ENCODE peak calls at places on chromosomes 1 and 21, in ten cellular contexts. One of them, this sample, is unnamed.

GRCh38 chr1:55775007-55775406 is 559.8 kb upstream of the USP24 start:
- DNase-seq in GM23248: no peak
- DNase-seq in activated T-helper 1 cell treated with Interleukin-2 at 50 U/mL for 16 hours: no peak
- DNase-seq in fibroblast of the conjunctiva: peak
- DNase-seq in upper lobe of right lung: no peak
- DNase-seq in stimulated activated CD4-positive, alpha-beta T cell treated with anti-CD3 and anti-CD28 coated beads, Interleukin-4, amount 100 ng/mL, for 4 hours: no peak
- DNase-seq in EH: no peak
- DNase-seq in glutamatergic neuron: no peak
- DNase-seq in CD8-positive, alpha-beta T cell: no peak
- DNase-seq in right lobe of liver: no peak
- DNase-seq in this sample: no peak

GRCh38 chr1:46187106-46187869 is 10.9 kb downstream of the POMGNT1 start:
- DNase-seq in upper lobe of right lung: no peak
- DNase-seq in glutamatergic neuron: no peak
- DNase-seq in CD8-positive, alpha-beta T cell: no peak
- DNase-seq in stimulated activated CD4-positive, alpha-beta T cell treated with anti-CD3 and anti-CD28 coated beads, Interleukin-4, amount 100 ng/mL, for 4 hours: no peak
- DNase-seq in GM23248: no peak
- DNase-seq in right lobe of liver: no peak
- DNase-seq in EH: no peak
- DNase-seq in activated T-helper 1 cell treated with Interleukin-2 at 50 U/mL for 16 hours: no peak
- DNase-seq in fibroblast of the conjunctiva: no peak
- DNase-seq in this sample: no peak

GRCh38 chr1:104932030-104932915 is 1182.6 kb downstream of the AMY1C start:
- DNase-seq in GM23248: no peak
- DNase-seq in right lobe of liver: no peak
- DNase-seq in stimulated activated CD4-positive, alpha-beta T cell treated with anti-CD3 and anti-CD28 coated beads, Interleukin-4, amount 100 ng/mL, for 4 hours: no peak
- DNase-seq in glutamatergic neuron: no peak
- DNase-seq in activated T-helper 1 cell treated with Interleukin-2 at 50 U/mL for 16 hours: no peak
- DNase-seq in CD8-positive, alpha-beta T cell: no peak
- DNase-seq in EH: no peak
- DNase-seq in upper lobe of right lung: no peak
- DNase-seq in fibroblast of the conjunctiva: no peak
- DNase-seq in this sample: no peak

GRCh38 chr1:162193201-162193600 is 123.7 kb downstream of the NOS1AP start:
- DNase-seq in upper lobe of right lung: no peak
- DNase-seq in fibroblast of the conjunctiva: no peak
- DNase-seq in EH: no peak
- DNase-seq in activated T-helper 1 cell treated with Interleukin-2 at 50 U/mL for 16 hours: no peak
- DNase-seq in stimulated activated CD4-positive, alpha-beta T cell treated with anti-CD3 and anti-CD28 coated beads, Interleukin-4, amount 100 ng/mL, for 4 hours: no peak
- DNase-seq in GM23248: no peak
- DNase-seq in right lobe of liver: no peak
- DNase-seq in CD8-positive, alpha-beta T cell: no peak
- DNase-seq in glutamatergic neuron: no peak
- DNase-seq in this sample: no peak

GRCh38 chr1:150596095-150596892 is 16.9 kb upstream of the MCL1 start:
- DNase-seq in stimulated activated CD4-positive, alpha-beta T cell treated with anti-CD3 and anti-CD28 coated beads, Interleukin-4, amount 100 ng/mL, for 4 hours: no peak
- DNase-seq in activated T-helper 1 cell treated with Interleukin-2 at 50 U/mL for 16 hours: no peak
- DNase-seq in CD8-positive, alpha-beta T cell: no peak
- DNase-seq in right lobe of liver: no peak
- DNase-seq in upper lobe of right lung: no peak
- DNase-seq in EH: peak
- DNase-seq in GM23248: peak
- DNase-seq in glutamatergic neuron: no peak
- DNase-seq in fibroblast of the conjunctiva: no peak
- DNase-seq in this sample: no peak

GRCh38 chr1:200971428-200971903 is 52.0 kb downstream of the KIF21B start:
- DNase-seq in right lobe of liver: no peak
- DNase-seq in GM23248: no peak
- DNase-seq in EH: no peak
- DNase-seq in activated T-helper 1 cell treated with Interleukin-2 at 50 U/mL for 16 hours: no peak
- DNase-seq in stimulated activated CD4-positive, alpha-beta T cell treated with anti-CD3 and anti-CD28 coated beads, Interleukin-4, amount 100 ng/mL, for 4 hours: no peak
- DNase-seq in CD8-positive, alpha-beta T cell: no peak
- DNase-seq in upper lobe of right lung: no peak
- DNase-seq in glutamatergic neuron: no peak
- DNase-seq in fibroblast of the conjunctiva: no peak
- DNase-seq in this sample: no peak

GRCh38 chr1:33222381-33222780 is 33.9 kb upstream of the ZNF362 start:
- DNase-seq in right lobe of liver: no peak
- DNase-seq in EH: peak
- DNase-seq in upper lobe of right lung: no peak
- DNase-seq in glutamatergic neuron: no peak
- DNase-seq in activated T-helper 1 cell treated with Interleukin-2 at 50 U/mL for 16 hours: no peak
- DNase-seq in fibroblast of the conjunctiva: no peak
- DNase-seq in CD8-positive, alpha-beta T cell: no peak
- DNase-seq in GM23248: peak
- DNase-seq in stimulated activated CD4-positive, alpha-beta T cell treated with anti-CD3 and anti-CD28 coated beads, Interleukin-4, amount 100 ng/mL, for 4 hours: no peak
- DNase-seq in this sample: no peak

GRCh38 chr1:38055398-38055797 is 8.8 kb upstream of the POU3F1 start:
- DNase-seq in activated T-helper 1 cell treated with Interleukin-2 at 50 U/mL for 16 hours: no peak
- DNase-seq in upper lobe of right lung: no peak
- DNase-seq in GM23248: no peak
- DNase-seq in CD8-positive, alpha-beta T cell: no peak
- DNase-seq in EH: peak
- DNase-seq in stimulated activated CD4-positive, alpha-beta T cell treated with anti-CD3 and anti-CD28 coated beads, Interleukin-4, amount 100 ng/mL, for 4 hours: no peak
- DNase-seq in fibroblast of the conjunctiva: no peak
- DNase-seq in right lobe of liver: no peak
- DNase-seq in glutamatergic neuron: no peak
- DNase-seq in this sample: no peak

GRCh38 chr1:90710579-90711536 is 6.2 kb downstream of the BARHL2 start:
- DNase-seq in upper lobe of right lung: no peak
- DNase-seq in EH: no peak
- DNase-seq in fibroblast of the conjunctiva: no peak
- DNase-seq in right lobe of liver: no peak
- DNase-seq in activated T-helper 1 cell treated with Interleukin-2 at 50 U/mL for 16 hours: no peak
- DNase-seq in glutamatergic neuron: peak
- DNase-seq in CD8-positive, alpha-beta T cell: no peak
- DNase-seq in GM23248: no peak
- DNase-seq in stimulated activated CD4-positive, alpha-beta T cell treated with anti-CD3 and anti-CD28 coated beads, Interleukin-4, amount 100 ng/mL, for 4 hours: no peak
- DNase-seq in this sample: no peak

GRCh38 chr1:39625462-39626273 is 13.8 kb downstream of the HEYL start:
- DNase-seq in right lobe of liver: no peak
- DNase-seq in fibroblast of the conjunctiva: no peak
- DNase-seq in stimulated activated CD4-positive, alpha-beta T cell treated with anti-CD3 and anti-CD28 coated beads, Interleukin-4, amount 100 ng/mL, for 4 hours: no peak
- DNase-seq in CD8-positive, alpha-beta T cell: no peak
- DNase-seq in GM23248: peak
- DNase-seq in activated T-helper 1 cell treated with Interleukin-2 at 50 U/mL for 16 hours: no peak
- DNase-seq in upper lobe of right lung: peak
- DNase-seq in EH: peak
- DNase-seq in glutamatergic neuron: peak
- DNase-seq in this sample: peak

GRCh38 chr1:202184750-202185460 is 8.7 kb upstream of the LGR6 start:
- DNase-seq in upper lobe of right lung: peak
- DNase-seq in glutamatergic neuron: peak
- DNase-seq in stimulated activated CD4-positive, alpha-beta T cell treated with anti-CD3 and anti-CD28 coated beads, Interleukin-4, amount 100 ng/mL, for 4 hours: peak
- DNase-seq in right lobe of liver: peak
- DNase-seq in fibroblast of the conjunctiva: peak
- DNase-seq in EH: peak
- DNase-seq in CD8-positive, alpha-beta T cell: peak
- DNase-seq in activated T-helper 1 cell treated with Interleukin-2 at 50 U/mL for 16 hours: peak
- DNase-seq in GM23248: peak
- DNase-seq in this sample: peak

GRCh38 chr1:186834405-186834958 is 5.7 kb downstream of the PLA2G4A start:
- DNase-seq in glutamatergic neuron: no peak
- DNase-seq in fibroblast of the conjunctiva: no peak
- DNase-seq in stimulated activated CD4-positive, alpha-beta T cell treated with anti-CD3 and anti-CD28 coated beads, Interleukin-4, amount 100 ng/mL, for 4 hours: no peak
- DNase-seq in upper lobe of right lung: no peak
- DNase-seq in EH: no peak
- DNase-seq in GM23248: no peak
- DNase-seq in right lobe of liver: no peak
- DNase-seq in activated T-helper 1 cell treated with Interleukin-2 at 50 U/mL for 16 hours: no peak
- DNase-seq in CD8-positive, alpha-beta T cell: no peak
- DNase-seq in this sample: no peak

GRCh38 chr1:212218911-212219310 is 66.3 kb upstream of the PPP2R5A start:
- DNase-seq in CD8-positive, alpha-beta T cell: no peak
- DNase-seq in stimulated activated CD4-positive, alpha-beta T cell treated with anti-CD3 and anti-CD28 coated beads, Interleukin-4, amount 100 ng/mL, for 4 hours: no peak
- DNase-seq in upper lobe of right lung: no peak
- DNase-seq in activated T-helper 1 cell treated with Interleukin-2 at 50 U/mL for 16 hours: no peak
- DNase-seq in EH: peak
- DNase-seq in fibroblast of the conjunctiva: peak
- DNase-seq in glutamatergic neuron: no peak
- DNase-seq in GM23248: peak
- DNase-seq in right lobe of liver: no peak
- DNase-seq in this sample: no peak

GRCh38 chr1:3564921-3565831 is 46.1 kb downstream of the MEGF6 start:
- DNase-seq in GM23248: peak
- DNase-seq in CD8-positive, alpha-beta T cell: peak
- DNase-seq in activated T-helper 1 cell treated with Interleukin-2 at 50 U/mL for 16 hours: peak
- DNase-seq in stimulated activated CD4-positive, alpha-beta T cell treated with anti-CD3 and anti-CD28 coated beads, Interleukin-4, amount 100 ng/mL, for 4 hours: peak
- DNase-seq in EH: peak
- DNase-seq in upper lobe of right lung: no peak
- DNase-seq in glutamatergic neuron: peak
- DNase-seq in right lobe of liver: no peak
- DNase-seq in fibroblast of the conjunctiva: no peak
- DNase-seq in this sample: no peak

GRCh38 chr1:212926364-212926757 is 24.0 kb upstream of the VASH2 start:
- DNase-seq in right lobe of liver: no peak
- DNase-seq in stimulated activated CD4-positive, alpha-beta T cell treated with anti-CD3 and anti-CD28 coated beads, Interleukin-4, amount 100 ng/mL, for 4 hours: no peak
- DNase-seq in EH: no peak
- DNase-seq in activated T-helper 1 cell treated with Interleukin-2 at 50 U/mL for 16 hours: no peak
- DNase-seq in upper lobe of right lung: no peak
- DNase-seq in CD8-positive, alpha-beta T cell: no peak
- DNase-seq in glutamatergic neuron: no peak
- DNase-seq in fibroblast of the conjunctiva: no peak
- DNase-seq in GM23248: no peak
- DNase-seq in this sample: no peak

GRCh38 chr1:97745912-97746311 is 174.9 kb downstream of the DPYD start:
- DNase-seq in EH: peak
- DNase-seq in glutamatergic neuron: no peak
- DNase-seq in activated T-helper 1 cell treated with Interleukin-2 at 50 U/mL for 16 hours: no peak
- DNase-seq in stimulated activated CD4-positive, alpha-beta T cell treated with anti-CD3 and anti-CD28 coated beads, Interleukin-4, amount 100 ng/mL, for 4 hours: no peak
- DNase-seq in CD8-positive, alpha-beta T cell: no peak
- DNase-seq in upper lobe of right lung: no peak
- DNase-seq in GM23248: peak
- DNase-seq in right lobe of liver: no peak
- DNase-seq in fibroblast of the conjunctiva: no peak
- DNase-seq in this sample: no peak

GRCh38 chr1:243903023-243903422 is 53.0 kb upstream of the AKT3 start:
- DNase-seq in stimulated activated CD4-positive, alpha-beta T cell treated with anti-CD3 and anti-CD28 coated beads, Interleukin-4, amount 100 ng/mL, for 4 hours: no peak
- DNase-seq in upper lobe of right lung: no peak
- DNase-seq in GM23248: no peak
- DNase-seq in glutamatergic neuron: no peak
- DNase-seq in fibroblast of the conjunctiva: no peak
- DNase-seq in right lobe of liver: no peak
- DNase-seq in CD8-positive, alpha-beta T cell: no peak
- DNase-seq in activated T-helper 1 cell treated with Interleukin-2 at 50 U/mL for 16 hours: no peak
- DNase-seq in EH: no peak
- DNase-seq in this sample: no peak

GRCh38 chr1:58944439-58944838 is 160.6 kb upstream of the JUN start:
- DNase-seq in activated T-helper 1 cell treated with Interleukin-2 at 50 U/mL for 16 hours: no peak
- DNase-seq in stimulated activated CD4-positive, alpha-beta T cell treated with anti-CD3 and anti-CD28 coated beads, Interleukin-4, amount 100 ng/mL, for 4 hours: no peak
- DNase-seq in EH: no peak
- DNase-seq in right lobe of liver: no peak
- DNase-seq in upper lobe of right lung: no peak
- DNase-seq in glutamatergic neuron: no peak
- DNase-seq in fibroblast of the conjunctiva: no peak
- DNase-seq in GM23248: no peak
- DNase-seq in CD8-positive, alpha-beta T cell: no peak
- DNase-seq in this sample: no peak

GRCh38 chr1:245537992-245538391 is 383.2 kb downstream of the KIF26B start:
- DNase-seq in right lobe of liver: no peak
- DNase-seq in upper lobe of right lung: no peak
- DNase-seq in GM23248: peak
- DNase-seq in EH: peak
- DNase-seq in CD8-positive, alpha-beta T cell: no peak
- DNase-seq in fibroblast of the conjunctiva: no peak
- DNase-seq in glutamatergic neuron: no peak
- DNase-seq in stimulated activated CD4-positive, alpha-beta T cell treated with anti-CD3 and anti-CD28 coated beads, Interleukin-4, amount 100 ng/mL, for 4 hours: no peak
- DNase-seq in activated T-helper 1 cell treated with Interleukin-2 at 50 U/mL for 16 hours: no peak
- DNase-seq in this sample: no peak

GRCh38 chr1:205543351-205544305 is 39.2 kb downstream of the CDK18 start:
- DNase-seq in activated T-helper 1 cell treated with Interleukin-2 at 50 U/mL for 16 hours: no peak
- DNase-seq in fibroblast of the conjunctiva: peak
- DNase-seq in stimulated activated CD4-positive, alpha-beta T cell treated with anti-CD3 and anti-CD28 coated beads, Interleukin-4, amount 100 ng/mL, for 4 hours: no peak
- DNase-seq in upper lobe of right lung: peak
- DNase-seq in right lobe of liver: no peak
- DNase-seq in CD8-positive, alpha-beta T cell: no peak
- DNase-seq in glutamatergic neuron: no peak
- DNase-seq in GM23248: peak
- DNase-seq in EH: peak
- DNase-seq in this sample: peak

GRCh38 chr1:25642710-25643109 is 26.1 kb downstream of the MAN1C1 start:
- DNase-seq in upper lobe of right lung: no peak
- DNase-seq in CD8-positive, alpha-beta T cell: peak
- DNase-seq in EH: peak
- DNase-seq in stimulated activated CD4-positive, alpha-beta T cell treated with anti-CD3 and anti-CD28 coated beads, Interleukin-4, amount 100 ng/mL, for 4 hours: peak
- DNase-seq in fibroblast of the conjunctiva: no peak
- DNase-seq in GM23248: peak
- DNase-seq in right lobe of liver: no peak
- DNase-seq in activated T-helper 1 cell treated with Interleukin-2 at 50 U/mL for 16 hours: peak
- DNase-seq in glutamatergic neuron: no peak
- DNase-seq in this sample: no peak

GRCh38 chr21:25646541-25646940 is 7.5 kb downstream of the JAM2 start:
- DNase-seq in right lobe of liver: no peak
- DNase-seq in activated T-helper 1 cell treated with Interleukin-2 at 50 U/mL for 16 hours: no peak
- DNase-seq in EH: no peak
- DNase-seq in GM23248: no peak
- DNase-seq in CD8-positive, alpha-beta T cell: no peak
- DNase-seq in glutamatergic neuron: no peak
- DNase-seq in stimulated activated CD4-positive, alpha-beta T cell treated with anti-CD3 and anti-CD28 coated beads, Interleukin-4, amount 100 ng/mL, for 4 hours: no peak
- DNase-seq in fibroblast of the conjunctiva: no peak
- DNase-seq in upper lobe of right lung: no peak
- DNase-seq in this sample: no peak

GRCh38 chr1:103788377-103788776 is 38.7 kb downstream of the AMY1C start:
- DNase-seq in CD8-positive, alpha-beta T cell: no peak
- DNase-seq in GM23248: peak
- DNase-seq in EH: peak
- DNase-seq in glutamatergic neuron: no peak
- DNase-seq in upper lobe of right lung: no peak
- DNase-seq in fibroblast of the conjunctiva: no peak
- DNase-seq in right lobe of liver: no peak
- DNase-seq in stimulated activated CD4-positive, alpha-beta T cell treated with anti-CD3 and anti-CD28 coated beads, Interleukin-4, amount 100 ng/mL, for 4 hours: no peak
- DNase-seq in activated T-helper 1 cell treated with Interleukin-2 at 50 U/mL for 16 hours: no peak
- DNase-seq in this sample: no peak

GRCh38 chr1:21648791-21649190 is 20.4 kb downstream of the RAP1GAP start:
- DNase-seq in fibroblast of the conjunctiva: no peak
- DNase-seq in stimulated activated CD4-positive, alpha-beta T cell treated with anti-CD3 and anti-CD28 coated beads, Interleukin-4, amount 100 ng/mL, for 4 hours: no peak
- DNase-seq in CD8-positive, alpha-beta T cell: no peak
- DNase-seq in activated T-helper 1 cell treated with Interleukin-2 at 50 U/mL for 16 hours: no peak
- DNase-seq in upper lobe of right lung: no peak
- DNase-seq in EH: no peak
- DNase-seq in GM23248: no peak
- DNase-seq in right lobe of liver: no peak
- DNase-seq in glutamatergic neuron: no peak
- DNase-seq in this sample: no peak

GRCh38 chr21:45982256-45982757 is 737 bp downstream of the COL6A1 start:
- DNase-seq in GM23248: peak
- DNase-seq in fibroblast of the conjunctiva: no peak
- DNase-seq in upper lobe of right lung: no peak
- DNase-seq in right lobe of liver: no peak
- DNase-seq in stimulated activated CD4-positive, alpha-beta T cell treated with anti-CD3 and anti-CD28 coated beads, Interleukin-4, amount 100 ng/mL, for 4 hours: no peak
- DNase-seq in CD8-positive, alpha-beta T cell: no peak
- DNase-seq in activated T-helper 1 cell treated with Interleukin-2 at 50 U/mL for 16 hours: no peak
- DNase-seq in glutamatergic neuron: peak
- DNase-seq in EH: peak
- DNase-seq in this sample: peak

GRCh38 chr21:45021428-45022347 is 52.7 kb upstream of the ADARB1 start:
- DNase-seq in right lobe of liver: peak
- DNase-seq in stimulated activated CD4-positive, alpha-beta T cell treated with anti-CD3 and anti-CD28 coated beads, Interleukin-4, amount 100 ng/mL, for 4 hours: no peak
- DNase-seq in EH: no peak
- DNase-seq in CD8-positive, alpha-beta T cell: no peak
- DNase-seq in glutamatergic neuron: no peak
- DNase-seq in activated T-helper 1 cell treated with Interleukin-2 at 50 U/mL for 16 hours: no peak
- DNase-seq in GM23248: no peak
- DNase-seq in fibroblast of the conjunctiva: no peak
- DNase-seq in upper lobe of right lung: no peak
- DNase-seq in this sample: peak

GRCh38 chr1:172449012-172449584 is 5.2 kb upstream of the PIGC start:
- DNase-seq in fibroblast of the conjunctiva: no peak
- DNase-seq in glutamatergic neuron: no peak
- DNase-seq in EH: no peak
- DNase-seq in GM23248: peak
- DNase-seq in stimulated activated CD4-positive, alpha-beta T cell treated with anti-CD3 and anti-CD28 coated beads, Interleukin-4, amount 100 ng/mL, for 4 hours: no peak
- DNase-seq in CD8-positive, alpha-beta T cell: no peak
- DNase-seq in upper lobe of right lung: no peak
- DNase-seq in right lobe of liver: no peak
- DNase-seq in activated T-helper 1 cell treated with Interleukin-2 at 50 U/mL for 16 hours: no peak
- DNase-seq in this sample: no peak

GRCh38 chr1:188343914-188344313 is 1515.2 kb downstream of the PLA2G4A start:
- DNase-seq in activated T-helper 1 cell treated with Interleukin-2 at 50 U/mL for 16 hours: no peak
- DNase-seq in glutamatergic neuron: no peak
- DNase-seq in CD8-positive, alpha-beta T cell: no peak
- DNase-seq in upper lobe of right lung: no peak
- DNase-seq in GM23248: no peak
- DNase-seq in right lobe of liver: no peak
- DNase-seq in fibroblast of the conjunctiva: no peak
- DNase-seq in stimulated activated CD4-positive, alpha-beta T cell treated with anti-CD3 and anti-CD28 coated beads, Interleukin-4, amount 100 ng/mL, for 4 hours: no peak
- DNase-seq in EH: no peak
- DNase-seq in this sample: no peak